ENCODE peak calls at places on chromosomes 12 and 14, in ten cellular contexts. One of them, this sample, is unnamed. For H3K27me3, the result is how much of the 10 kb centered on the place peaks cover.

GRCh38 chr12:118727967-118728366 is 253.4 kb upstream of the SRRM4 start:
- DNase-seq in suprapubic skin: no peak
- DNase-seq in lung: no peak
- DNase-seq in left ventricle myocardium inferior: no peak
- DNase-seq in WERI-Rb-1: no peak
- DNase-seq in GM23338: no peak
- DNase-seq in MM.1S: no peak
- DNase-seq in HL-60: no peak
- DNase-seq in dorsolateral prefrontal cortex: no peak
- DNase-seq in thoracic aorta: no peak
- DNase-seq in this sample: peak

GRCh38 chr12:43029971-43030370 is 440.4 kb upstream of the PRICKLE1 start:
- DNase-seq in left ventricle myocardium inferior: no peak
- DNase-seq in HL-60: no peak
- DNase-seq in lung: no peak
- DNase-seq in thoracic aorta: no peak
- DNase-seq in MM.1S: no peak
- DNase-seq in GM23338: no peak
- DNase-seq in WERI-Rb-1: no peak
- DNase-seq in dorsolateral prefrontal cortex: no peak
- DNase-seq in suprapubic skin: no peak
- DNase-seq in this sample: no peak

GRCh38 chr14:101153691-101154090 is 250.2 kb upstream of the RTL1 start:
- DNase-seq in MM.1S: no peak
- DNase-seq in suprapubic skin: no peak
- DNase-seq in GM23338: no peak
- DNase-seq in HL-60: no peak
- DNase-seq in lung: no peak
- DNase-seq in dorsolateral prefrontal cortex: no peak
- DNase-seq in WERI-Rb-1: no peak
- DNase-seq in left ventricle myocardium inferior: no peak
- DNase-seq in thoracic aorta: no peak
- DNase-seq in this sample: no peak

GRCh38 chr12:121783771-121784170 is 9.7 kb downstream of the RHOF start:
- DNase-seq in left ventricle myocardium inferior: no peak
- DNase-seq in suprapubic skin: no peak
- DNase-seq in thoracic aorta: no peak
- DNase-seq in lung: no peak
- DNase-seq in HL-60: no peak
- DNase-seq in WERI-Rb-1: no peak
- DNase-seq in GM23338: no peak
- DNase-seq in dorsolateral prefrontal cortex: no peak
- DNase-seq in MM.1S: no peak
- DNase-seq in this sample: no peak

GRCh38 chr14:54815531-54815930 is 87.1 kb downstream of the GCH1 start:
- DNase-seq in lung: no peak
- DNase-seq in thoracic aorta: no peak
- DNase-seq in suprapubic skin: no peak
- DNase-seq in MM.1S: no peak
- DNase-seq in WERI-Rb-1: peak
- DNase-seq in dorsolateral prefrontal cortex: no peak
- DNase-seq in left ventricle myocardium inferior: no peak
- DNase-seq in GM23338: no peak
- DNase-seq in HL-60: no peak
- DNase-seq in this sample: no peak

GRCh38 chr14:37251778-37252177 is 54.0 kb downstream of the MIPOL1 start:
- DNase-seq in WERI-Rb-1: no peak
- DNase-seq in MM.1S: no peak
- DNase-seq in HL-60: no peak
- DNase-seq in lung: no peak
- DNase-seq in thoracic aorta: no peak
- DNase-seq in suprapubic skin: no peak
- DNase-seq in left ventricle myocardium inferior: no peak
- DNase-seq in GM23338: peak
- DNase-seq in dorsolateral prefrontal cortex: no peak
- DNase-seq in this sample: no peak

GRCh38 chr12:47876404-47876960 is 28.3 kb downstream of the VDR start:
- DNase-seq in MM.1S: no peak
- DNase-seq in dorsolateral prefrontal cortex: no peak
- DNase-seq in suprapubic skin: no peak
- DNase-seq in WERI-Rb-1: no peak
- DNase-seq in thoracic aorta: no peak
- DNase-seq in lung: no peak
- DNase-seq in GM23338: no peak
- DNase-seq in HL-60: no peak
- DNase-seq in left ventricle myocardium inferior: no peak
- DNase-seq in this sample: no peak

GRCh38 chr14:76138758-76139723 is 12.7 kb upstream of the GPATCH2L start:
- DNase-seq in lung: no peak
- DNase-seq in MM.1S: no peak
- DNase-seq in suprapubic skin: no peak
- DNase-seq in thoracic aorta: no peak
- DNase-seq in dorsolateral prefrontal cortex: no peak
- DNase-seq in GM23338: peak
- DNase-seq in left ventricle myocardium inferior: no peak
- DNase-seq in WERI-Rb-1: no peak
- DNase-seq in HL-60: no peak
- DNase-seq in this sample: no peak

GRCh38 chr14:100030441-100031153 is 34.6 kb upstream of the EVL start:
- DNase-seq in suprapubic skin: no peak
- DNase-seq in thoracic aorta: no peak
- DNase-seq in GM23338: no peak
- DNase-seq in MM.1S: no peak
- DNase-seq in left ventricle myocardium inferior: no peak
- DNase-seq in dorsolateral prefrontal cortex: no peak
- DNase-seq in WERI-Rb-1: no peak
- DNase-seq in HL-60: no peak
- DNase-seq in lung: no peak
- DNase-seq in this sample: no peak

GRCh38 chr12:71201136-71201679 is 43.4 kb upstream of the TSPAN8 start:
- DNase-seq in WERI-Rb-1: no peak
- DNase-seq in left ventricle myocardium inferior: no peak
- DNase-seq in dorsolateral prefrontal cortex: no peak
- DNase-seq in suprapubic skin: no peak
- DNase-seq in thoracic aorta: no peak
- DNase-seq in MM.1S: no peak
- DNase-seq in lung: no peak
- DNase-seq in GM23338: no peak
- DNase-seq in HL-60: no peak
- DNase-seq in this sample: no peak

DNA sequence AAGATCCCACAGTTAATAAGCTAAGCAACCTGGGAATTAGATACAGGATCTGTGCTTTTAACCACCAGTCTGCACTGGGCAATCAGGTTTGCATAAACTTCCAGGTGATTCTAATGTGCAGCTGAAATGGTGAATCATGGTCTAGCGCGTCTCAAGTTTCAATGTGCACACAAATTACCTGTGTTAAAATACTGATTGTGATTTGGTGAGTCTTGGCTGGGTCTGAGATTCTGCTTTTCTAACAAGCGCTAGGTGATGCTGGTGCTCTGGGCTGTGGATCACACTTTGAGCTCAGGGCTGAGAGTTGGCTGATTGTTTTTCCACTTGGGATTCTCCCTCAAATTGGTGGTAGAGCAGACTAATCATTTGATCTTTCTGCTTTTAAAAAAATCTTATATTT is 124.8 kb downstream of the C12orf75 start:
- DNase-seq in left ventricle myocardium inferior: no peak
- DNase-seq in HL-60: no peak
- DNase-seq in lung: no peak
- DNase-seq in WERI-Rb-1: no peak
- DNase-seq in MM.1S: no peak
- DNase-seq in dorsolateral prefrontal cortex: no peak
- DNase-seq in thoracic aorta: no peak
- DNase-seq in suprapubic skin: no peak
- DNase-seq in GM23338: no peak
- DNase-seq in this sample: no peak
- TF ChIP-seq CTCF in left ventricle myocardium inferior: peak
- TF ChIP-seq CTCF in HL-60: no peak
- TF ChIP-seq CTCF in lung: no peak
- TF ChIP-seq CTCF in WERI-Rb-1: no peak
- TF ChIP-seq CTCF in MM.1S: no peak
- TF ChIP-seq CTCF in dorsolateral prefrontal cortex: no peak
- TF ChIP-seq CTCF in thoracic aorta: no peak
- TF ChIP-seq CTCF in suprapubic skin: no peak
- TF ChIP-seq CTCF in GM23338: peak
- TF ChIP-seq CTCF in this sample: no peak

DNA sequence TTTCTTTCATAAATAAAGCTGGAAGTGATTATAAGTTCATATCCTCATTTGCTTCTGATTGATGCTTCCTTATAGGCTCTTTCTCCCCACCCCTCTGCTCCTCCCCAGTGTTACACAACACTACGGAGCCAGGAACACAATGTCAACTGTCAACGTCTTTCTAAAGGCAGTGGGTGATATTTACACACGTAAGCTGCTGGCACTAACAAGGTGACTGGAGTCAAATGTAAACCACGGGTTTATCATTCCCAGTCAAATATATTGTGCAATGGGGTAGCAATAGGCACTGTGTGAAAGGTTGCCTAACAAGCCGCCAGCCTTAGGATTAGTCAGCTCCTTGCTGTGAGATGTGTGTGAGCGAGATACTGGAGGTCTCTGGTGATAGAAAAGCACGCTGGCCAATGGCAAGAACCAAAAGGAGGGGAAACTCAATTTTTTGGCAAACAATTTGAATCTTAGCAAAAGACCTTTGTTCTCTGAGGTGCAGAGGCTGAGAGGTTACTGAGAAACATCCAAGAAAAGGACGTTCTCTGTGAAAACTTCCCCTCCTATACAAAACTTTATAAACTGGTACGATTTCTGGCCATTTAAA is 22.1 kb upstream of the HECTD1 start:
- DNase-seq in HL-60: peak
- DNase-seq in thoracic aorta: no peak
- DNase-seq in MM.1S: no peak
- DNase-seq in GM23338: peak
- DNase-seq in dorsolateral prefrontal cortex: no peak
- DNase-seq in suprapubic skin: peak
- DNase-seq in lung: peak
- DNase-seq in left ventricle myocardium inferior: peak
- DNase-seq in WERI-Rb-1: no peak
- DNase-seq in this sample: no peak
- H3K4me3 ChIP-seq in HL-60: no peak
- H3K4me3 ChIP-seq in thoracic aorta: peak
- H3K4me3 ChIP-seq in MM.1S: no peak
- H3K4me3 ChIP-seq in GM23338: peak
- H3K4me3 ChIP-seq in dorsolateral prefrontal cortex: peak
- H3K4me3 ChIP-seq in suprapubic skin: no peak
- H3K4me3 ChIP-seq in lung: no peak
- H3K4me3 ChIP-seq in left ventricle myocardium inferior: peak
- H3K4me3 ChIP-seq in WERI-Rb-1: no peak
- H3K4me3 ChIP-seq in this sample: no peak

GRCh38 chr14:104392001-104392395 is 187.6 kb upstream of the C14orf180 start:
- DNase-seq in suprapubic skin: no peak
- DNase-seq in HL-60: no peak
- DNase-seq in left ventricle myocardium inferior: no peak
- DNase-seq in dorsolateral prefrontal cortex: no peak
- DNase-seq in WERI-Rb-1: no peak
- DNase-seq in GM23338: no peak
- DNase-seq in thoracic aorta: no peak
- DNase-seq in lung: no peak
- DNase-seq in MM.1S: no peak
- DNase-seq in this sample: no peak
- H3K27me3 ChIP-seq in suprapubic skin: under half
- H3K27me3 ChIP-seq in HL-60: under half
- H3K27me3 ChIP-seq in left ventricle myocardium inferior: under half
- H3K27me3 ChIP-seq in dorsolateral prefrontal cortex: under half
- H3K27me3 ChIP-seq in WERI-Rb-1: under half
- H3K27me3 ChIP-seq in GM23338: under half
- H3K27me3 ChIP-seq in thoracic aorta: under half
- H3K27me3 ChIP-seq in lung: under half
- H3K27me3 ChIP-seq in MM.1S: under half
- H3K27me3 ChIP-seq in this sample: under half

DNA sequence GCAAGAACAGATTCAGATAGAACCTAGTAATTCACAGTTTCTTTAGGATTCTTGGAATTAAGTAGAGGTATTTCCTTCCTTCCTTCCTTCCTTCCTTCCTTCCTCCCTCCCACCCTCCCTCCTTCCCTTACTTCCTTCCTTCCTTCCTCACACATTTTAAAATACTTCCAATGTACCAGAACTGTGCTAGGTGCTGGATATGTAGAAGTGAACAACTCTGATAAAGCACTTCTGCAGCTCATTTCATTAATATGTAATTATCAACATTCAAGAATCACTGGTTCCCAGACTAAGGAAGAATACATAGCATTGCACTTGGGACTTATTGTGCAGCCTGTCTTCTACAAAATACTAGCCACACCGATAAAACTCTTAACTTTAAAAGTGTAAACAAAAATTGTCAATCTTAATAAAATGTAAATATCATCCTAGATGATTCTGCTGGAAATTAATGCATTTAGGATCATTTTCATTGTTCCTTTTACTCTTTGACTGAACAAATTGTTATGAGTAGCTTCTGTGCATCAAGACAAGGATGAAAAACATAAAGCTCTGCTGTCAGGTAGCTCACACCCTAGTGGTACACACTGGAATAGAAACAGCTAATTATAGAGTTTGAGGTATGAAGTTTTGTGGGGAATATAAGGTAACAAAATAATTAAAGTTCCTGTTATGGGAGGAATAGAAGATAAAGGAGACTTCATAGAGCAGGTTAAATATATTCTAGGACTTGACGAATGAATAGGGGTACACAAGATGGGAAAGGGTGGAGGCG is 99.9 kb upstream of the MYF6 start:
- DNase-seq in WERI-Rb-1: no peak
- DNase-seq in GM23338: peak
- DNase-seq in HL-60: no peak
- DNase-seq in left ventricle myocardium inferior: no peak
- DNase-seq in dorsolateral prefrontal cortex: no peak
- DNase-seq in lung: no peak
- DNase-seq in suprapubic skin: no peak
- DNase-seq in MM.1S: no peak
- DNase-seq in thoracic aorta: no peak
- DNase-seq in this sample: no peak
- TF ChIP-seq CTCF in WERI-Rb-1: no peak
- TF ChIP-seq CTCF in GM23338: peak
- TF ChIP-seq CTCF in HL-60: no peak
- TF ChIP-seq CTCF in left ventricle myocardium inferior: peak
- TF ChIP-seq CTCF in dorsolateral prefrontal cortex: no peak
- TF ChIP-seq CTCF in lung: no peak
- TF ChIP-seq CTCF in suprapubic skin: no peak
- TF ChIP-seq CTCF in MM.1S: peak
- TF ChIP-seq CTCF in thoracic aorta: no peak
- TF ChIP-seq CTCF in this sample: peak